ENCODE peak calls at places on chromosomes 7 and 10, in four cellular contexts. One of them, this sample, is unnamed.

GRCh38 chr10:12067336-12067735 is 1.4 kb upstream of the DHTKD1 start:
- DNase-seq in HepG2: no peak
- DNase-seq in GM12878: no peak
- DNase-seq in K562: no peak
- DNase-seq in this sample: no peak

GRCh38 chr7:99407849-99408346 is 499 bp downstream of the PDAP1 start:
- DNase-seq in HepG2: peak; percentile 58
- DNase-seq in GM12878: no peak
- DNase-seq in K562: no peak
- DNase-seq in this sample: peak; percentile 77

GRCh38 chr7:46565257-46565656 is 644.2 kb upstream of the IGFBP3 start:
- DNase-seq in GM12878: no peak
- DNase-seq in HepG2: no peak
- DNase-seq in K562: no peak
- DNase-seq in this sample: no peak

GRCh38 chr10:73439605-73440298 is 6.4 kb upstream of the MSS51 start:
- DNase-seq in K562: no peak
- DNase-seq in HepG2: no peak
- DNase-seq in GM12878: no peak
- DNase-seq in this sample: no peak

GRCh38 chr7:95473276-95473985 is 12.3 kb upstream of the ASB4 start:
- DNase-seq in GM12878: no peak
- DNase-seq in HepG2: no peak
- DNase-seq in K562: no peak
- DNase-seq in this sample: no peak

GRCh38 chr10:8095962-8096361 is 41.5 kb downstream of the GATA3 start:
- DNase-seq in K562: no peak
- DNase-seq in HepG2: no peak
- DNase-seq in GM12878: no peak
- DNase-seq in this sample: no peak

GRCh38 chr7:81460228-81460627 is 309.6 kb downstream of the HGF start:
- DNase-seq in K562: no peak
- DNase-seq in HepG2: no peak
- DNase-seq in GM12878: no peak
- DNase-seq in this sample: no peak

GRCh38 chr10:51204691-51205090 is 130.4 kb downstream of the PRKG1 start:
- DNase-seq in HepG2: no peak
- DNase-seq in GM12878: no peak
- DNase-seq in K562: no peak
- DNase-seq in this sample: no peak

GRCh38 chr7:82007315-82007714 is 237.5 kb upstream of the HGF start:
- DNase-seq in GM12878: no peak
- DNase-seq in HepG2: no peak
- DNase-seq in K562: no peak
- DNase-seq in this sample: peak; percentile 26

GRCh38 chr10:77485847-77486246 is 151.8 kb downstream of the KCNMA1 start:
- DNase-seq in HepG2: no peak
- DNase-seq in GM12878: no peak
- DNase-seq in K562: no peak
- DNase-seq in this sample: no peak

GRCh38 chr10:11341253-11341652 is 270.2 kb downstream of the USP6NL start:
- DNase-seq in HepG2: no peak
- DNase-seq in GM12878: no peak
- DNase-seq in K562: no peak
- DNase-seq in this sample: no peak

GRCh38 chr7:99272476-99273045 is at the start of gene MYH16:
- DNase-seq in HepG2: no peak
- DNase-seq in K562: no peak
- DNase-seq in GM12878: no peak
- DNase-seq in this sample: no peak

GRCh38 chr7:88758355-88759215 is 915 bp upstream of the ZNF804B start:
- DNase-seq in GM12878: no peak
- DNase-seq in K562: no peak
- DNase-seq in HepG2: no peak
- DNase-seq in this sample: peak; percentile 34

GRCh38 chr7:44736896-44737295 is 11.8 kb upstream of the ZMIZ2 start:
- DNase-seq in GM12878: no peak
- DNase-seq in K562: no peak
- DNase-seq in HepG2: no peak
- DNase-seq in this sample: no peak

GRCh38 chr10:25180801-25181200 is 6.0 kb downstream of the GPR158 start:
- DNase-seq in GM12878: no peak
- DNase-seq in HepG2: no peak
- DNase-seq in K562: no peak
- DNase-seq in this sample: no peak

GRCh38 chr7:22607180-22607579 is 107.2 kb upstream of the STEAP1B start:
- DNase-seq in HepG2: no peak
- DNase-seq in K562: no peak
- DNase-seq in GM12878: no peak
- DNase-seq in this sample: no peak

GRCh38 chr10:80893256-80893655 is 355.6 kb downstream of the SH2D4B start:
- DNase-seq in GM12878: no peak
- DNase-seq in HepG2: no peak
- DNase-seq in K562: no peak
- DNase-seq in this sample: no peak
- H3K9ac ChIP-seq in GM12878: no peak overlapping the region
- H3K9ac ChIP-seq in HepG2: no peak overlapping the region
- H3K9ac ChIP-seq in K562: no peak overlapping the region
- H3K9ac ChIP-seq in this sample: no peak overlapping the region

GRCh38 chr7:2404714-2405119 is 1.3 kb downstream of the CHST12 start:
- DNase-seq in HepG2: no peak
- DNase-seq in K562: no peak
- DNase-seq in GM12878: no peak
- DNase-seq in this sample: no peak
- TF ChIP-seq MYC in HepG2: no peak
- TF ChIP-seq MYC in K562: no peak
- TF ChIP-seq MYC in GM12878: no peak
- TF ChIP-seq MYC in this sample: no peak

GRCh38 chr10:133393401-133394063 is 425 bp upstream of the MTG1 start:
- DNase-seq in GM12878: no peak
- DNase-seq in HepG2: no peak
- DNase-seq in K562: no peak
- DNase-seq in this sample: no peak
- H3K9ac ChIP-seq in GM12878: peak overlapping the region; percentile 98
- H3K9ac ChIP-seq in HepG2: peak overlapping the region; percentile 46
- H3K9ac ChIP-seq in K562: peak overlapping the region; percentile 43
- H3K9ac ChIP-seq in this sample: peak overlapping the region; percentile 76

GRCh38 chr10:132916421-132916841 is 25.9 kb downstream of the CFAP46 start:
- DNase-seq in GM12878: no peak
- DNase-seq in HepG2: no peak
- DNase-seq in K562: no peak
- DNase-seq in this sample: no peak
- TF ChIP-seq MYC in GM12878: no peak
- TF ChIP-seq MYC in HepG2: no peak
- TF ChIP-seq MYC in K562: no peak
- TF ChIP-seq MYC in this sample: no peak

DNA sequence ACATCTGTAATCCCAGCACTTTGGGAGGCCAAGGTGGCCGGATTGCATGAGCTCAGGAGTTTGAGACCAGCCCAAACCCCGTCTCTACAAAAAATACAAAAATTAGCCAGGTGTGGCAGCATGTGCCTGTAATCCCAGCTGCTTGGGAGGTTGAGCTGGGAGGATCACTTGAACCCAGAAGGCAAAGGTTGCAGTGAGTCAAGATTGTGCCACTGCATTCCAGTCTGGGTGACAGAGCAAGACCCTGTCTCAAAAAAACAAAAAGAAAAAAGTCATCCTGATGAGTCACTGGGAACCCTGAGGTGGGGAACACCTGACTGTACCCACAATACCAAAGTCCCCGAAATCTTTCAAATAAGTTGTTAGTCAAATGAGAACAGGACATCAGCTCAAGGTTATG is 80.0 kb downstream of the NEBL start:
- DNase-seq in K562: no peak
- DNase-seq in GM12878: no peak
- DNase-seq in HepG2: no peak
- DNase-seq in this sample: no peak
- H3K9ac ChIP-seq in K562: no peak overlapping the region
- H3K9ac ChIP-seq in GM12878: no peak overlapping the region
- H3K9ac ChIP-seq in HepG2: no peak overlapping the region
- H3K9ac ChIP-seq in this sample: no peak overlapping the region

This sample was measured in endothelial cell of umbilical vein.